ENCODE peak calls at places on chromosomes 7 and 10, in seven cellular contexts. R, A, I, X, B, C and P are unnamed samples.

GRCh38 chr10:86291616-86292340 is 74.8 kb downstream of the GRID1 start:
- DNase-seq in X (no peak), B (no peak), R (no peak), C (no peak), I (no peak), A (no peak), P (no peak)

GRCh38 chr7:42914009-42914725 is 2.3 kb upstream of the C7orf25 start:
- DNase-seq in B (no peak), X (no peak), R (no peak), C (peak; percentile 19), I (peak; percentile 83), A (peak; percentile 38), P (no peak)

GRCh38 chr7:16670021-16670420 is 24.0 kb downstream of the BZW2 start:
- DNase-seq in R (no peak), B (no peak), C (no peak), X (no peak), A (peak; percentile 71), I (peak; percentile 74), P (no peak)

GRCh38 chr7:77985974-77986339 is 187.4 kb downstream of the PHTF2 start:
- DNase-seq in B (no peak), A (no peak), I (no peak), R (no peak), C (no peak), X (no peak), P (no peak)

GRCh38 chr10:110353244-110354119 is 48.8 kb upstream of the SMNDC1 start:
- DNase-seq in A (peak; percentile 90), C (peak; percentile 38), I (peak; percentile 94), B (no peak), R (peak; percentile 14), X (peak; percentile 73), P (no peak)

GRCh38 chr7:140051822-140052221 is 10.9 kb downstream of the PARP12 start:
- DNase-seq in I (no peak), C (no peak), X (no peak), R (no peak), B (no peak), A (no peak), P (no peak)

GRCh38 chr7:106813705-106814305 is 51.3 kb upstream of the PIK3CG start:
- DNase-seq in I (peak; percentile 67), B (no peak), R (no peak), X (no peak), C (no peak), A (no peak), P (no peak)

GRCh38 chr10:16953270-16953669 is 136.0 kb upstream of the RSU1 start:
- DNase-seq in A (no peak), B (no peak), X (no peak), C (no peak), R (no peak), I (no peak), P (no peak)

GRCh38 chr7:117572826-117573620 is 93.2 kb downstream of the CFTR start:
- DNase-seq in X (no peak), A (no peak), R (no peak), B (no peak), I (no peak), C (no peak), P (no peak)

GRCh38 chr10:98029149-98030092 is 1.0 kb downstream of the CRTAC1 start:
- DNase-seq in X (no peak), B (no peak), A (no peak), C (no peak), I (no peak), R (no peak), P (no peak)

GRCh38 chr7:46568420-46569116 is 647.5 kb upstream of the IGFBP3 start:
- DNase-seq in I (no peak), B (no peak), X (no peak), C (no peak), A (no peak), R (no peak), P (no peak)

GRCh38 chr7:80640841-80641240 is 2.4 kb downstream of the CD36 start:
- DNase-seq in X (no peak), I (peak; percentile 73), A (peak; percentile 66), B (peak; percentile 8), C (no peak), R (no peak), P (no peak)

GRCh38 chr7:127930341-127931328 is 100.6 kb downstream of the LRRC4 start:
- DNase-seq in C (no peak), A (no peak), B (no peak), I (no peak), R (peak; percentile 42), X (no peak), P (peak; percentile 89)

GRCh38 chr7:124765401-124766352 is at the start of gene GPR37:
- DNase-seq in I (peak; percentile 37), C (peak; percentile 84), B (peak; percentile 87), A (peak; percentile 90), X (peak; percentile 32), R (no peak), P (no peak)

GRCh38 chr10:59896186-59896585 is 10.2 kb downstream of the CCDC6 start:
- DNase-seq in R (no peak), B (no peak), C (no peak), X (no peak), A (no peak), I (no peak), P (no peak)

GRCh38 chr10:59901481-59901880 is 4.9 kb downstream of the CCDC6 start:
- DNase-seq in X (no peak), A (no peak), C (no peak), B (no peak), R (no peak), I (no peak), P (no peak)

GRCh38 chr10:59900044-59900727 is 6.2 kb downstream of the CCDC6 start:
- DNase-seq in A (no peak), X (no peak), C (no peak), B (no peak), I (no peak), R (peak; percentile 56), P (peak; percentile 35)

GRCh38 chr10:59895629-59896116 is 10.7 kb downstream of the CCDC6 start:
- DNase-seq in X (no peak), A (no peak), B (peak; percentile 17), C (peak; percentile 56), I (peak; percentile 11), R (no peak), P (no peak)

DNA sequence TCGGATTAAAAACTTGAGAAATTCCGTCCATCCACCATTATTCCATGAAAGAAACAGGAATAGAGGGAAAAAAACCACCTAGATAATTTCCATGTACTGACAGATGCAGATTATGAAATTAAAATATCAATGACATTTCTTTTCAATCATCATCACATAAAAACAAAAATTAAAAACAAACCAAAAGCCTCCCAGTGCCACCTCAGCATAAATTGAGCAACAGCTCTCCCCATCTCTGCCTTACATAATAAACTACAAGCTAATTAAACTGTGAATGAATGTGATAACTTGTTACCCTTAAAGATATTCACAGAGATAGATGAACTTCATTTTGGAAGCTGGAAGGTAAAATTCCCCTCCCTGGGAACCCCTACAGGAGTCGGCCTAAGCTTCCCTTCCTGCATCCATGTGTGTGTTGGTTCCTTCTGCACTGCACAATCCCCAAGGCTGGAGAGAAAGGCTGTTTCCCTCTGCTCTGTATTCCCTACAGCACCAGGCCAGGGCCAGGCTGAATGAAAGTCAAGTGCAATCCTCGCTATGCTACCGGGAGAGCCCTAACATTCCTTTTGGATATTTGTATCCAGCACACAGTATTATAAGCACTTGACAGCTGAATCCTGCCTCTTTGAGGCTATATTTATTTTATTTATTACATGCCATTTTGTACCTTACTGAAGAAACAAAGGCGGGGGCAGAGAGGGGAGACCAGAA is 8.1 kb downstream of the CCDC6 start:
- DNase-seq in X (no peak), A (no peak), C (no peak), R (no peak), I (no peak), B (no peak), P (no peak)
- H4K20me1 ChIP-seq in X (no peaks in the 10 kb centered on the region), A (peaks cover 3% of the 10 kb centered on the region), C (peaks cover 65% of the 10 kb centered on the region), R (peaks cover 41% of the 10 kb centered on the region), I (peaks cover 96% of the 10 kb centered on the region), B (peaks cover 62% of the 10 kb centered on the region), P (peaks cover 15% of the 10 kb centered on the region)

GRCh38 chr7:79421751-79422150 is 31.7 kb downstream of the MAGI2 start:
- DNase-seq in I (no peak), B (no peak), R (no peak), C (no peak), A (no peak), X (no peak), P (no peak)
- H3K4me2 ChIP-seq in I (no peak overlapping the region), B (no peak overlapping the region), R (no peak overlapping the region), C (no peak overlapping the region), A (no peak overlapping the region), X (no peak overlapping the region), P (no peak overlapping the region)

GRCh38 chr10:71455035-71455434 is 58.3 kb downstream of the CDH23 start:
- DNase-seq in B (no peak), X (no peak), A (no peak), C (no peak), I (no peak), R (no peak), P (no peak)
- H3K27ac ChIP-seq in B (no peak overlapping the region), X (no peak overlapping the region), A (no peak overlapping the region), C (no peak overlapping the region), I (no peak overlapping the region), R (no peak overlapping the region), P (no peak overlapping the region)

DNA sequence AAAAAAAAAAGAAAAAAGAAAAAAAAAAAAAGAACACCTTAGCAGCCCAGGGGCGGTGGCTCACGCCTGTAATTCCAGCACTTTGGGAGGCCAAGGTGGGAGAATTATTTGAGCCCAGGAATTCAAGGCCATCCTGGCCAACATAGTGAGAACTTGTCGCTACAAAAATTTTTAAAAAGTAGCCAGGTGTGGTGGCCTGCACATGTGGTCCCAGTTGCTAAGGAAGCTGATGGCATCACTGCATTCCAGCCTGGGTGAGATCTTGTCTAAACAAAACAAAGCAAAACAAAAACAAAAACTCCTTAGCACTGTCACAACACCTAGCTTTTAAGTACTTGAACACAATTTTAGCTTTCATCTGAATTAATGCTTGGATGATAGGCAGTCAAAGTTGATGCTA is 86.3 kb upstream of the MKLN1 start:
- DNase-seq in C (no peak), X (no peak), I (no peak), R (no peak), B (no peak), A (no peak), P (no peak)
- H4K20me1 ChIP-seq in C (no peaks in the 10 kb centered on the region), X (no peaks in the 10 kb centered on the region), I (no peaks in the 10 kb centered on the region), R (no peaks in the 10 kb centered on the region), B (no peaks in the 10 kb centered on the region), A (no peaks in the 10 kb centered on the region), P (no peaks in the 10 kb centered on the region)